ENCODE peak calls at places on chromosomes 5 and 9, in eight cellular contexts. R is left cardiac atrium; H is heart right ventricle; K is central memory CD4-positive, alpha-beta T cell; E is T-helper 17 cell; P is esophagus squamous epithelium; U is natural killer cell treated with Interleukin-12 subunit alpha and Interleukin-12 subunit beta and Interleukin-15 and Interleukin-18, amount 100 ng/mL, for 72 hours; L is NCI-H774. C is an unnamed sample.

GRCh38 chr5:173625686-173626500 is 9.4 kb upstream of the BOD1 start:
- DNase-seq in E (no peak), L (no peak), U (no peak), R (no peak), H (no peak), P (no peak), K (no peak), C (no peak)

GRCh38 chr5:68343421-68343826 is 127.9 kb downstream of the PIK3R1 start:
- DNase-seq in E (no peak), K (no peak), R (peak; percentile 74), L (no peak), P (no peak), H (peak; percentile 54), U (peak; percentile 68), C (no peak)

GRCh38 chr9:36092509-36093215 is 43.9 kb upstream of the GLIPR2 start:
- DNase-seq in H (no peak), P (no peak), E (peak; percentile 9), R (no peak), U (peak; percentile 63), K (peak; percentile 31), L (no peak), C (no peak)

GRCh38 chr9:110076894-110077725 is 130.8 kb downstream of the C9orf152 start:
- DNase-seq in E (no peak), K (no peak), U (no peak), H (no peak), R (no peak), P (no peak), L (no peak), C (no peak)

GRCh38 chr5:176481659-176482213 is 33.6 kb downstream of the FAF2 start:
- DNase-seq in P (no peak), U (no peak), R (no peak), H (no peak), L (no peak), K (no peak), E (no peak), C (no peak)

GRCh38 chr9:117782931-117783788 is 79.0 kb downstream of the TLR4 start:
- DNase-seq in U (peak; percentile 73), H (peak; percentile 78), R (peak; percentile 76), K (peak; percentile 50), L (peak; percentile 77), E (peak; percentile 58), P (peak; percentile 20), C (no peak)

GRCh38 chr9:29214162-29214520 is 1640.9 kb upstream of the C9orf72 start:
- DNase-seq in P (no peak), L (peak; percentile 76), K (no peak), U (no peak), E (no peak), R (no peak), H (no peak), C (no peak)

GRCh38 chr5:171633776-171634470 is 151.7 kb upstream of the SMIM23 start:
- DNase-seq in K (no peak), H (no peak), P (no peak), E (no peak), U (no peak), R (no peak), L (no peak), C (no peak)

GRCh38 chr9:35712762-35713400 is 19.1 kb downstream of the TLN1 start:
- DNase-seq in L (no peak), R (no peak), E (no peak), P (no peak), U (no peak), K (no peak), H (no peak), C (no peak)

GRCh38 chr5:61910771-61911170 is 395.2 kb upstream of the KIF2A start:
- DNase-seq in L (no peak), U (no peak), E (no peak), K (no peak), H (no peak), P (no peak), R (no peak), C (no peak)

GRCh38 chr5:143218563-143219170 is 184.8 kb downstream of the NR3C1 start:
- DNase-seq in L (peak; percentile 24), E (no peak), P (no peak), H (no peak), U (no peak), R (no peak), K (no peak), C (no peak)

GRCh38 chr5:135534609-135535419 is 950 bp downstream of the NEUROG1 start:
- DNase-seq in K (no peak), P (no peak), R (no peak), H (no peak), L (no peak), U (no peak), E (no peak), C (no peak)

GRCh38 chr5:40842351-40842750 is 1.2 kb downstream of the CARD6 start:
- DNase-seq in P (no peak), U (no peak), E (no peak), H (no peak), L (no peak), K (no peak), R (no peak), C (no peak)

GRCh38 chr5:167720676-167721260 is 570.7 kb upstream of the WWC1 start:
- DNase-seq in H (no peak), E (no peak), P (no peak), R (no peak), L (no peak), K (no peak), U (no peak), C (no peak)

GRCh38 chr5:97142521-97143254 is at the start of gene LIX1:
- DNase-seq in R (no peak), H (peak; percentile 23), K (peak; percentile 3), L (peak; percentile 14), U (no peak), E (no peak), P (no peak), C (no peak)

GRCh38 chr5:179839328-179840256 is 18.9 kb downstream of the SQSTM1 start:
- DNase-seq in R (no peak), L (no peak), P (no peak), K (no peak), E (no peak), U (no peak), H (peak; percentile 40), C (no peak)